ENCODE peak calls at places on chromosome 6, in ten cellular contexts. M is activated naive CD4-positive, alpha-beta T cell; P is SK-N-SH; Q is AG20443; E is NCI-H345; B is mesothelial cell of epicardium; G is trophoblast cell; N is AG08396; S is AG10803; X is effector CD4-positive, alpha-beta T cell. Y is an unnamed sample.

GRCh38 chr6:121434037-121434770 is 1.2 kb upstream of the GJA1 start:
- DNase-seq in M (no peak), P (no peak), Q (peak; percentile 16), E (no peak), B (no peak), G (no peak), N (no peak), S (peak; percentile 72), X (no peak), Y (no peak)

GRCh38 chr6:131054392-131055250 is 8.4 kb downstream of the EPB41L2 start:
- DNase-seq in M (no peak), P (no peak), Q (no peak), E (no peak), B (no peak), G (no peak), N (no peak), S (no peak), X (no peak), Y (no peak)

GRCh38 chr6:121897337-121897760 is 461.9 kb downstream of the GJA1 start:
- DNase-seq in M (no peak), P (no peak), Q (no peak), E (no peak), B (no peak), G (no peak), N (no peak), S (no peak), X (no peak), Y (no peak)

GRCh38 chr6:123171341-123171740 is 175.3 kb downstream of the CLVS2 start:
- DNase-seq in M (no peak), P (no peak), Q (no peak), E (no peak), B (no peak), G (peak; percentile 77), N (no peak), S (no peak), X (no peak), Y (no peak)

GRCh38 chr6:39684790-39685485 is 40.3 kb downstream of the KIF6 start:
- DNase-seq in M (no peak), P (no peak), Q (peak; percentile 48), E (no peak), B (no peak), G (peak; percentile 91), N (peak; percentile 41), S (peak; percentile 81), X (no peak), Y (no peak)

GRCh38 chr6:46756469-46757205 is 9.9 kb downstream of the ANKRD66 start:
- DNase-seq in M (no peak), P (no peak), Q (no peak), E (no peak), B (no peak), G (peak; percentile 10), N (no peak), S (no peak), X (no peak), Y (no peak)

GRCh38 chr6:18742406-18742805 is 355.3 kb downstream of the RNF144B start:
- DNase-seq in M (no peak), P (no peak), Q (peak; percentile 30), E (no peak), B (no peak), G (no peak), N (no peak), S (peak; percentile 21), X (no peak), Y (no peak)

GRCh38 chr6:42045538-42046460 is 4.5 kb upstream of the TAF8 start:
- DNase-seq in M (peak; percentile 62), P (no peak), Q (no peak), E (peak; percentile 88), B (peak; percentile 61), G (no peak), N (peak; percentile 63), S (peak; percentile 21), X (peak; percentile 58), Y (peak; percentile 94)

GRCh38 chr6:6474170-6474920 is 114.2 kb upstream of the LY86 start:
- DNase-seq in M (no peak), P (no peak), Q (no peak), E (no peak), B (no peak), G (no peak), N (no peak), S (no peak), X (no peak), Y (no peak)

GRCh38 chr6:1313755-1314503 is 2.0 kb downstream of the FOXQ1 start:
- DNase-seq in M (no peak), P (peak; percentile 70), Q (peak; percentile 63), E (no peak), B (peak; percentile 46), G (peak; percentile 50), N (peak; percentile 81), S (no peak), X (no peak), Y (no peak)

GRCh38 chr6:118706702-118707101 is 55.3 kb upstream of the CEP85L start:
- DNase-seq in M (no peak), P (no peak), Q (no peak), E (no peak), B (no peak), G (no peak), N (no peak), S (peak; percentile 18), X (no peak), Y (no peak)

GRCh38 chr6:143973097-143973979 is 34.7 kb downstream of the PLAGL1 start:
- DNase-seq in M (no peak), P (no peak), Q (no peak), E (no peak), B (no peak), G (no peak), N (no peak), S (no peak), X (no peak), Y (no peak)

GRCh38 chr6:40328376-40328987 is 258.7 kb downstream of the LRFN2 start:
- DNase-seq in M (peak; percentile 52), P (peak; percentile 63), Q (no peak), E (peak; percentile 77), B (peak; percentile 67), G (peak; percentile 36), N (no peak), S (no peak), X (no peak), Y (no peak)

GRCh38 chr6:167589615-167589940 is 237.1 kb upstream of the AFDN start:
- DNase-seq in M (no peak), P (no peak), Q (no peak), E (no peak), B (peak; percentile 5), G (no peak), N (no peak), S (no peak), X (no peak), Y (no peak)

GRCh38 chr6:79635179-79635578 is 4.0 kb downstream of the SH3BGRL2 start:
- DNase-seq in M (no peak), P (no peak), Q (no peak), E (no peak), B (no peak), G (peak; percentile 15), N (peak; percentile 25), S (no peak), X (no peak), Y (no peak)

GRCh38 chr6:144248470-144249301 is 36.4 kb upstream of the UTRN start:
- DNase-seq in M (no peak), P (no peak), Q (peak; percentile 57), E (no peak), B (no peak), G (peak; percentile 69), N (peak; percentile 15), S (peak; percentile 92), X (no peak), Y (no peak)

GRCh38 chr6:37493047-37493995 is 6.4 kb downstream of the CCDC167 start:
- DNase-seq in M (no peak), P (no peak), Q (no peak), E (peak; percentile 76), B (no peak), G (no peak), N (no peak), S (no peak), X (no peak), Y (no peak)

GRCh38 chr6:30327232-30327746 is 562 bp downstream of the TRIM39 start:
- DNase-seq in M (no peak), P (no peak), Q (peak; percentile 12), E (no peak), B (no peak), G (peak; percentile 4), N (no peak), S (no peak), X (no peak), Y (no peak)

GRCh38 chr6:48061630-48062029 is 49.4 kb downstream of the PTCHD4 start:
- DNase-seq in M (no peak), P (no peak), Q (peak; percentile 14), E (no peak), B (no peak), G (peak; percentile 21), N (peak; percentile 12), S (peak; percentile 4), X (no peak), Y (no peak)

GRCh38 chr6:150410906-150411305 is 42.1 kb downstream of the IYD start:
- DNase-seq in M (no peak), P (no peak), Q (no peak), E (peak; percentile 19), B (no peak), G (no peak), N (no peak), S (no peak), X (no peak), Y (no peak)

GRCh38 chr6:17630511-17631073 is 30.5 kb downstream of the FAM8A1 start:
- DNase-seq in M (no peak), P (no peak), Q (no peak), E (no peak), B (no peak), G (no peak), N (no peak), S (no peak), X (no peak), Y (no peak)

GRCh38 chr6:70270287-70271005 is 32.4 kb downstream of the COL9A1 start:
- DNase-seq in M (no peak), P (no peak), Q (no peak), E (no peak), B (no peak), G (no peak), N (no peak), S (no peak), X (no peak), Y (no peak)

Y was measured in tibial artery.